ENCODE peak calls at places on chromosome 18, in ten cellular contexts. G, L, P, D, H, K, O, T, Q and B are unnamed samples.

GRCh38 chr18:46207985-46208384 is 103.8 kb downstream of the HAUS1 start:
- DNase-seq in G (no peak), L (no peak), P (no peak), D (no peak), H (no peak), K (no peak), O (no peak), T (no peak), Q (no peak), B (no peak)

GRCh38 chr18:7598167-7599062 is 31.3 kb downstream of the PTPRM start:
- DNase-seq in G (no peak), L (no peak), P (no peak), D (no peak), H (no peak), K (no peak), O (no peak), T (no peak), Q (no peak), B (no peak)

GRCh38 chr18:32674491-32674890 is 98.3 kb downstream of the KLHL14 start:
- DNase-seq in G (no peak), L (peak), P (no peak), D (no peak), H (no peak), K (peak), O (no peak), T (no peak), Q (no peak), B (no peak)

GRCh38 chr18:22499421-22499820 is 81.7 kb upstream of the CTAGE1 start:
- DNase-seq in G (no peak), L (no peak), P (no peak), D (no peak), H (no peak), K (no peak), O (no peak), T (no peak), Q (no peak), B (no peak)

GRCh38 chr18:8657050-8657820 is 48.0 kb downstream of the RAB12 start:
- DNase-seq in G (no peak), L (no peak), P (no peak), D (no peak), H (no peak), K (no peak), O (no peak), T (no peak), Q (no peak), B (no peak)

GRCh38 chr18:63216911-63217311 is 102.7 kb downstream of the BCL2 start:
- DNase-seq in G (no peak), L (no peak), P (no peak), D (no peak), H (no peak), K (no peak), O (no peak), T (no peak), Q (no peak), B (no peak)

GRCh38 chr18:13584826-13585225 is 141.5 kb downstream of the FAM210A start:
- DNase-seq in G (no peak), L (no peak), P (no peak), D (no peak), H (no peak), K (no peak), O (no peak), T (no peak), Q (no peak), B (no peak)

GRCh38 chr18:34871435-34871834 is 161.3 kb downstream of the DTNA start:
- DNase-seq in G (no peak), L (no peak), P (no peak), D (no peak), H (no peak), K (no peak), O (no peak), T (no peak), Q (no peak), B (no peak)

GRCh38 chr18:21933931-21934765 is 193.6 kb downstream of the MIB1 start:
- DNase-seq in G (no peak), L (peak), P (no peak), D (no peak), H (no peak), K (no peak), O (no peak), T (no peak), Q (no peak), B (no peak)

GRCh38 chr18:21826196-21826595 is 85.6 kb downstream of the MIB1 start:
- DNase-seq in G (no peak), L (no peak), P (no peak), D (no peak), H (no peak), K (peak), O (no peak), T (no peak), Q (no peak), B (no peak)

GRCh38 chr18:55440988-55441387 is 147.0 kb downstream of the TCF4 start:
- DNase-seq in G (no peak), L (no peak), P (no peak), D (no peak), H (no peak), K (no peak), O (no peak), T (no peak), Q (no peak), B (no peak)

GRCh38 chr18:80042785-80043184 is 8.6 kb downstream of the RBFA start:
- DNase-seq in G (no peak), L (no peak), P (no peak), D (no peak), H (no peak), K (no peak), O (no peak), T (no peak), Q (no peak), B (no peak)

GRCh38 chr18:7164610-7165009 is 47.0 kb upstream of the LAMA1 start:
- DNase-seq in G (no peak), L (peak), P (no peak), D (no peak), H (no peak), K (no peak), O (no peak), T (no peak), Q (no peak), B (no peak)

GRCh38 chr18:55232506-55232905 is 273.2 kb upstream of the CCDC68 start:
- DNase-seq in G (no peak), L (no peak), P (no peak), D (no peak), H (no peak), K (no peak), O (no peak), T (no peak), Q (no peak), B (no peak)

GRCh38 chr18:65544701-65545100 is 206.1 kb upstream of the CDH7 start:
- DNase-seq in G (no peak), L (no peak), P (no peak), D (no peak), H (no peak), K (no peak), O (no peak), T (no peak), Q (no peak), B (no peak)

GRCh38 chr18:46756559-46757201 is at the start of gene ST8SIA5:
- DNase-seq in G (no peak), L (peak), P (no peak), D (no peak), H (no peak), K (no peak), O (no peak), T (no peak), Q (no peak), B (no peak)

GRCh38 chr18:46042571-46043123 is 29.4 kb downstream of the PSTPIP2 start:
- DNase-seq in G (peak), L (peak), P (no peak), D (peak), H (no peak), K (no peak), O (no peak), T (no peak), Q (no peak), B (no peak)

GRCh38 chr18:69898241-69898861 is 49.3 kb downstream of the CD226 start:
- DNase-seq in G (no peak), L (no peak), P (no peak), D (peak), H (no peak), K (no peak), O (no peak), T (no peak), Q (no peak), B (no peak)

GRCh38 chr18:48929212-48929612 is 21.6 kb downstream of the SMAD7 start:
- DNase-seq in G (no peak), L (no peak), P (no peak), D (no peak), H (no peak), K (no peak), O (no peak), T (no peak), Q (no peak), B (no peak)

GRCh38 chr18:48930926-48931325 is 19.8 kb downstream of the SMAD7 start:
- DNase-seq in G (no peak), L (no peak), P (no peak), D (no peak), H (no peak), K (peak), O (no peak), T (no peak), Q (no peak), B (no peak)

GRCh38 chr18:48927286-48928080 is 23.3 kb downstream of the SMAD7 start:
- DNase-seq in G (no peak), L (no peak), P (no peak), D (no peak), H (no peak), K (no peak), O (no peak), T (no peak), Q (no peak), B (no peak)

GRCh38 chr18:48929951-48930713 is 20.6 kb downstream of the SMAD7 start:
- DNase-seq in G (no peak), L (peak), P (peak), D (no peak), H (no peak), K (peak), O (no peak), T (peak), Q (peak), B (no peak)

GRCh38 chr18:48928787-48929186 is 22.0 kb downstream of the SMAD7 start:
- DNase-seq in G (no peak), L (no peak), P (no peak), D (peak), H (no peak), K (peak), O (peak), T (peak), Q (peak), B (no peak)
- H3K27ac ChIP-seq in G (peak), L (peak), P (peak), D (peak), H (no peak), K (peak), O (peak), T (peak), Q (peak), B (peak)

DNA sequence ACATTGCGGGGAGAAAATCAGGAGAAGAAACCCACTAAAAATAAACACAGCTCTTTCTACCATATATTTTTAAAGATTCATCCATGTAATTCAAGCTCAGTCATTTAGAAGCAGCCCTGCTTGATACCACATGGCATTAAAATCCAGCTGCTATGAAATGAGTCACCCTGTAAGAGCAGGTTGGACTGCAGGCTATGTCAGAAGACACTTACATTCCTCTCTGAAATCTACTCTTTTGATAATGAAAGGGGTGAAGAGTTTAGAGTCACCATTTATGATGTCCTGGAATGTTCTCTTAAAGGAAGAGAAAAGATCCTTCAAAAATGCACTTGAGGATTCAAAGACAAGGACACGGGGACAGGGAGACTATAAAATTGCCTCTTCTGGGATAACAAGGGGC is 100.6 kb upstream of the APCDD1 start:
- DNase-seq in G (no peak), L (no peak), P (no peak), D (no peak), H (no peak), K (peak), O (no peak), T (no peak), Q (no peak), B (peak)
- H3K4me3 ChIP-seq in G (no peak), L (no peak), P (no peak), D (no peak), H (no peak), K (no peak), O (no peak), T (no peak), Q (no peak), B (no peak)

GRCh38 chr18:49698596-49699025 is 114.7 kb downstream of the ACAA2 start:
- DNase-seq in G (no peak), L (no peak), P (no peak), D (no peak), H (no peak), K (no peak), O (no peak), T (no peak), Q (no peak), B (no peak)
- TF ChIP-seq POLR2AphosphoS5 in G (no peak), L (no peak), P (no peak), D (no peak), H (no peak), K (no peak), O (no peak), T (no peak), Q (no peak), B (no peak)

GRCh38 chr18:60372141-60372540 is 434 bp downstream of the MC4R start:
- DNase-seq in G (no peak), L (no peak), P (no peak), D (no peak), H (no peak), K (no peak), O (no peak), T (no peak), Q (no peak), B (no peak)

GRCh38 chr18:60377778-60378469 is 5.3 kb upstream of the MC4R start:
- DNase-seq in G (no peak), L (no peak), P (no peak), D (no peak), H (no peak), K (no peak), O (no peak), T (no peak), Q (no peak), B (no peak)

GRCh38 chr18:60372598-60372997 is at the start of gene MC4R:
- DNase-seq in G (no peak), L (peak), P (no peak), D (no peak), H (peak), K (no peak), O (no peak), T (peak), Q (no peak), B (no peak)
- H3K27ac ChIP-seq in G (no peak), L (no peak), P (no peak), D (no peak), H (no peak), K (no peak), O (no peak), T (no peak), Q (no peak), B (no peak)